ENCODE peak calls at places on chromosomes 6 and 20, in ten cellular contexts. C is effector memory CD4-positive, alpha-beta T cell; P is stomach; W is GM23248; Q is left ventricle myocardium inferior; S is tibial artery; A is CD4-positive, alpha-beta memory T cell; Y is IMR-90; X is testis; U is CD8-positive, alpha-beta T cell. L is an unnamed sample.

GRCh38 chr20:1336699-1337387 is 7.9 kb upstream of the SDCBP2 start:
- DNase-seq in U (no peak), C (no peak), S (peak; percentile 83), A (no peak), P (peak; percentile 82), Y (no peak), Q (peak; percentile 84), W (peak; percentile 56), X (no peak), L (peak; percentile 75)

GRCh38 chr20:51136326-51136725 is 113.4 kb upstream of the KCNG1 start:
- DNase-seq in A (no peak), S (no peak), W (no peak), U (no peak), C (no peak), X (no peak), Y (no peak), Q (no peak), P (no peak), L (no peak)

GRCh38 chr20:13554706-13555105 is 84.0 kb downstream of the TASP1 start:
- DNase-seq in P (no peak), Y (peak; percentile 44), S (no peak), X (no peak), Q (no peak), C (no peak), U (no peak), A (no peak), W (peak; percentile 63), L (no peak)

GRCh38 chr6:158645064-158646022 is 800 bp upstream of the DYNLT1 start:
- DNase-seq in C (no peak), Q (no peak), S (peak; percentile 51), U (no peak), A (peak; percentile 63), Y (no peak), P (peak; percentile 14), W (no peak), X (no peak), L (peak; percentile 10)

GRCh38 chr20:24779166-24779565 is 169.9 kb upstream of the CST7 start:
- DNase-seq in X (no peak), P (no peak), C (no peak), W (no peak), U (no peak), Q (no peak), Y (no peak), A (no peak), S (peak; percentile 39), L (no peak)

GRCh38 chr6:90315354-90315960 is 18.8 kb upstream of the BACH2 start:
- DNase-seq in P (no peak), X (no peak), Y (no peak), U (no peak), Q (no peak), C (no peak), S (no peak), A (no peak), W (no peak), L (no peak)

GRCh38 chr6:21539621-21540100 is 53.9 kb upstream of the SOX4 start:
- DNase-seq in Q (no peak), C (no peak), S (no peak), Y (no peak), A (no peak), X (no peak), P (no peak), U (no peak), W (no peak), L (no peak)

GRCh38 chr6:31864818-31865204 is 2.2 kb upstream of the NEU1 start:
- DNase-seq in Q (no peak), A (no peak), S (no peak), W (no peak), X (no peak), P (no peak), U (no peak), C (no peak), Y (no peak), L (no peak)

GRCh38 chr6:126477678-126478077 is 137.8 kb downstream of the CENPW start:
- DNase-seq in C (no peak), Y (no peak), U (no peak), X (no peak), Q (no peak), W (no peak), P (no peak), A (no peak), S (no peak), L (no peak)

GRCh38 chr6:42555477-42556457 is 8.1 kb upstream of the UBR2 start:
- DNase-seq in P (no peak), C (peak; percentile 4), A (peak; percentile 40), Q (no peak), Y (peak; percentile 32), S (no peak), W (no peak), U (no peak), X (no peak), L (no peak)

GRCh38 chr6:152698692-152699091 is 995 bp downstream of the MYCT1 start:
- DNase-seq in P (no peak), W (no peak), C (no peak), Q (no peak), U (no peak), S (no peak), Y (no peak), X (no peak), A (no peak), L (no peak)

GRCh38 chr6:44075137-44076015 is 51.9 kb downstream of the MRPL14 start:
- DNase-seq in P (no peak), Q (no peak), U (no peak), X (no peak), S (no peak), Y (no peak), C (no peak), W (no peak), A (no peak), L (no peak)

GRCh38 chr6:122808121-122808885 is 19.2 kb downstream of the SMPDL3A start:
- DNase-seq in Y (no peak), W (no peak), A (no peak), U (no peak), Q (no peak), X (no peak), C (no peak), S (no peak), P (no peak), L (no peak)

GRCh38 chr6:93423542-93423941 is 4.2 kb upstream of the EPHA7 start:
- DNase-seq in S (no peak), X (peak; percentile 68), Y (no peak), C (no peak), Q (peak; percentile 11), U (no peak), A (no peak), W (peak; percentile 20), P (no peak), L (no peak)

GRCh38 chr20:41386502-41387427 is 20.1 kb upstream of the EMILIN3 start:
- DNase-seq in S (no peak), P (no peak), U (no peak), W (peak; percentile 33), C (no peak), A (no peak), Q (peak; percentile 74), X (no peak), Y (peak; percentile 26), L (no peak)
- H3K4me1 ChIP-seq in S (no peaks in the 10 kb centered on the region), P (peaks cover 13% of the 10 kb centered on the region), U (no peaks in the 10 kb centered on the region), W (no peaks in the 10 kb centered on the region), C (no peaks in the 10 kb centered on the region), A (no peaks in the 10 kb centered on the region), Q (peaks cover 22% of the 10 kb centered on the region), X (peaks cover 23% of the 10 kb centered on the region), Y (no peaks in the 10 kb centered on the region), L (no peaks in the 10 kb centered on the region)

GRCh38 chr20:53530440-53530839 is 63.2 kb downstream of the ZNF217 start:
- DNase-seq in A (no peak), X (no peak), Y (no peak), S (no peak), W (no peak), C (no peak), U (no peak), Q (no peak), P (no peak), L (no peak)

GRCh38 chr20:53533500-53533899 is 60.1 kb downstream of the ZNF217 start:
- DNase-seq in A (no peak), C (no peak), Q (no peak), U (no peak), Y (no peak), S (no peak), P (no peak), X (no peak), W (no peak), L (no peak)

GRCh38 chr20:53527196-53527595 is 66.4 kb downstream of the ZNF217 start:
- DNase-seq in U (no peak), X (no peak), P (no peak), Y (no peak), A (no peak), C (no peak), Q (no peak), S (no peak), W (no peak), L (no peak)

GRCh38 chr20:53534037-53534436 is 59.6 kb downstream of the ZNF217 start:
- DNase-seq in U (no peak), Q (no peak), A (no peak), P (no peak), W (no peak), S (no peak), C (no peak), X (no peak), Y (no peak), L (no peak)

GRCh38 chr20:53529658-53530057 is 64.0 kb downstream of the ZNF217 start:
- DNase-seq in W (no peak), U (no peak), C (no peak), X (no peak), Y (no peak), A (no peak), S (no peak), P (no peak), Q (no peak), L (no peak)
- H3K27ac ChIP-seq in W (no peak overlapping the region), U (no peak overlapping the region), C (no peak overlapping the region), X (no peak overlapping the region), Y (no peak overlapping the region), A (no peak overlapping the region), S (no peak overlapping the region), P (no peak overlapping the region), Q (no peak overlapping the region), L (no peak overlapping the region)

GRCh38 chr6:27593200-27593818 is 120.4 kb upstream of the ZNF184 start:
- DNase-seq in A (no peak), U (no peak), P (no peak), S (no peak), Q (no peak), W (no peak), C (no peak), X (no peak), Y (no peak), L (no peak)
- H3K9me3 ChIP-seq in A (no peaks in the 10 kb centered on the region), U (no peaks in the 10 kb centered on the region), P (no peaks in the 10 kb centered on the region), S (no peaks in the 10 kb centered on the region), Q (no peaks in the 10 kb centered on the region), W (no peaks in the 10 kb centered on the region), C (no peaks in the 10 kb centered on the region), X (no peaks in the 10 kb centered on the region), Y (no peaks in the 10 kb centered on the region), L (no peaks in the 10 kb centered on the region)

DNA sequence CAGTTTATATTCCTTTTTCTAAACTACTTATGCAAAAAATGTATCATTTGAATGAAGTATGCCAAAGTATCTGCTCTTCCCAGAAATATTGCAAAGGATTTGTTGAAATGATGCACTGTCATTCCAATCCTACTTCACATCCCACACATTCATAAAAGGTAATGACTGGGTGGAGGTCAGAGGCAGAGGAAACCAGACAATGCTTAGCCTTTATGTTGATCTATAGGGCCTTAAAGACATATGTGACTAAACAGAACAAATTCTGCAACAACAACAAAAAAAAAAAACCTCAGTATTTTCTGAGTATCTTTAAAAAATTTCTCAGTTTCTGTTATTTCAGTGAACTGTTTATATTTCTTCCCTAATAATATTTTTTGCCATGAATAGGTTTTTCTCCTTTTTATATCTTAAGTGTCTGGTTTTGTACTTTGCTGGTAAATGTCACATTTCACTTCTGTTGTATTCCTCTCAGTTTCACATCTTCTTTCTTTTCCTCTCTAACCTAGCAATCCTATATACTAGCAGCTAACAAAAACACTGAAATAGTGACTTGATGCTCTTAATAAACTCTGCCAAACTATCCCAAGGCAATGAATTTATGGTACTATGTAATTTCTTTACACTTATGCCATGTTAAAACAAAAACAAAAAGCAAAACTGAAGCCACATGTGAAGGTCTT is 374.1 kb downstream of the BCKDHB start:
- DNase-seq in C (no peak), Q (no peak), W (no peak), X (no peak), Y (no peak), A (no peak), S (no peak), U (no peak), P (no peak), L (no peak)
- H3K4me1 ChIP-seq in C (no peaks in the 10 kb centered on the region), Q (no peaks in the 10 kb centered on the region), W (peaks cover 29% of the 10 kb centered on the region), X (no peaks in the 10 kb centered on the region), Y (peaks cover 1% of the 10 kb centered on the region), A (no peaks in the 10 kb centered on the region), S (no peaks in the 10 kb centered on the region), U (no peaks in the 10 kb centered on the region), P (no peaks in the 10 kb centered on the region), L (no peaks in the 10 kb centered on the region)

L was measured in left lung.